ENCODE peak calls at places on chromosomes 13 and 19, in six cellular contexts. T is HTR-8/SVneo; M is stimulated activated CD4-positive, alpha-beta T cell treated with anti-CD3 and anti-CD28 coated beads, Interleukin-2, amount 100 ng/mL, for 4 hours; V is activated CD8-positive, alpha-beta memory T cell treated with anti-CD3 and anti-CD28 coated beads, Interleukin-2, amount 50 U/mL, for 4 hours; H is SHP77 treated with DMSO at 0.1 percent for 48 hours; X is stimulated activated CD8-positive, alpha-beta memory T cell treated with anti-CD3 and anti-CD28 coated beads, Interleukin-15, amount 100 ng/mL, for 4 hours. U is an unnamed sample.

GRCh38 chr13:80695841-80696240 is 354.9 kb upstream of the SPRY2 start:
- DNase-seq in T (no peak), M (no peak), V (no peak), H (no peak), X (no peak), U (no peak)

GRCh38 chr13:76692326-76692725 is 193.9 kb downstream of the KCTD12 start:
- DNase-seq in T (no peak), M (no peak), V (no peak), H (no peak), X (no peak), U (no peak)

GRCh38 chr19:5436101-5436947 is 18.9 kb upstream of the ZNRF4 start:
- DNase-seq in T (peak), M (no peak), V (no peak), H (no peak), X (no peak), U (peak)

GRCh38 chr19:38975214-38975860 is at the start of gene FBXO17:
- DNase-seq in T (peak), M (no peak), V (no peak), H (no peak), X (no peak), U (no peak)

GRCh38 chr13:45055902-45056648 is 64.2 kb upstream of the GTF2F2 start:
- DNase-seq in T (no peak), M (no peak), V (no peak), H (no peak), X (no peak), U (peak)

GRCh38 chr13:26425439-26426358 is 131.8 kb upstream of the WASF3 start:
- DNase-seq in T (no peak), M (no peak), V (no peak), H (peak), X (no peak), U (no peak)

GRCh38 chr13:105442941-105443340 is 1092.5 kb downstream of the EFNB2 start:
- DNase-seq in T (peak), M (no peak), V (no peak), H (no peak), X (no peak), U (no peak)

GRCh38 chr13:97028441-97029299 is 34.4 kb upstream of the OXGR1 start:
- DNase-seq in T (peak), M (no peak), V (peak), H (peak), X (no peak), U (no peak)

GRCh38 chr13:97238432-97238831 is 16.3 kb downstream of the MBNL2 start:
- DNase-seq in T (no peak), M (no peak), V (no peak), H (no peak), X (no peak), U (no peak)

GRCh38 chr13:79631260-79631659 is 150.3 kb downstream of the NDFIP2 start:
- DNase-seq in T (peak), M (no peak), V (no peak), H (no peak), X (no peak), U (no peak)

GRCh38 chr19:48111280-48111679 is 663 bp upstream of the PLA2G4C start:
- DNase-seq in T (no peak), M (no peak), V (no peak), H (no peak), X (no peak), U (no peak)

GRCh38 chr19:13396256-13397080 is 109.8 kb downstream of the CACNA1A start:
- DNase-seq in T (peak), M (no peak), V (no peak), H (no peak), X (no peak), U (peak)

GRCh38 chr13:50526771-50527567 is 316.5 kb downstream of the DLEU7 start:
- DNase-seq in T (no peak), M (no peak), V (no peak), H (no peak), X (no peak), U (no peak)

GRCh38 chr13:100182894-100183490 is 94.1 kb downstream of the PCCA start:
- DNase-seq in T (no peak), M (no peak), V (no peak), H (no peak), X (no peak), U (no peak)

GRCh38 chr13:76820759-76821158 is 65.4 kb downstream of the KCTD12 start:
- DNase-seq in T (no peak), M (no peak), V (no peak), H (no peak), X (no peak), U (no peak)

GRCh38 chr19:51417107-51417806 is at the start of gene SIGLEC10:
- DNase-seq in T (no peak), M (no peak), V (no peak), H (no peak), X (no peak), U (no peak)

GRCh38 chr13:33494596-33495214 is 209.2 kb upstream of the STARD13 start:
- DNase-seq in T (peak), M (no peak), V (no peak), H (no peak), X (no peak), U (peak)

GRCh38 chr13:20492641-20493040 is 33.0 kb downstream of the CRYL1 start:
- DNase-seq in T (peak), M (peak), V (peak), H (no peak), X (no peak), U (no peak)

GRCh38 chr19:55678121-55678671 is 3.2 kb downstream of the EPN1 start:
- DNase-seq in T (no peak), M (no peak), V (no peak), H (no peak), X (no peak), U (no peak)

GRCh38 chr13:113083402-113084061 is 22.1 kb upstream of the F7 start:
- DNase-seq in T (no peak), M (no peak), V (no peak), H (no peak), X (no peak), U (no peak)

GRCh38 chr19:2575734-2576481 is 100.0 kb downstream of the GADD45B start:
- DNase-seq in T (no peak), M (no peak), V (no peak), H (no peak), X (no peak), U (peak)

GRCh38 chr19:15894359-15894758 is 3.5 kb downstream of the CYP4F2 start:
- DNase-seq in T (no peak), M (no peak), V (no peak), H (no peak), X (no peak), U (no peak)